ENCODE peak calls at places on chromosome 17, in ten cellular contexts. N is MCF 10A, T is upper lobe of right lung, D is uterus, W is lower leg skin, L is H9, U is NB4, H is heart left ventricle, F is progenitor cell of endocrine pancreas, J is IMR-90. Q is an unnamed sample.
A peak's percentile ranks its signal among the peaks of the same experiment; 100 is the strongest.

GRCh38 chr17:50533720-50534148 is 1.2 kb downstream of the EPN3 start:
- DNase-seq in N (no peak), H (peak; percentile 70), J (peak; percentile 33), D (peak; percentile 75), W (no peak), F (no peak), L (no peak), T (no peak), U (no peak), Q (no peak)

GRCh38 chr17:70613681-70614080 is 444.3 kb downstream of the KCNJ2 start:
- DNase-seq in D (no peak), N (no peak), W (no peak), L (no peak), J (no peak), T (no peak), H (no peak), F (no peak), U (no peak), Q (no peak)

GRCh38 chr17:50100921-50101345 is 5.8 kb downstream of the PDK2 start:
- DNase-seq in N (no peak), W (no peak), H (no peak), T (no peak), D (no peak), L (peak; percentile 62), U (no peak), J (peak; percentile 34), F (no peak), Q (no peak)

GRCh38 chr17:57879437-57880085 is 29.7 kb upstream of the MRPS23 start:
- DNase-seq in L (peak; percentile 71), U (no peak), N (no peak), T (no peak), H (no peak), J (no peak), D (no peak), F (no peak), W (no peak), Q (no peak)

GRCh38 chr17:56319531-56319930 is 166.3 kb downstream of the ANKFN1 start:
- DNase-seq in J (peak; percentile 70), H (no peak), F (no peak), L (no peak), U (peak; percentile 76), W (no peak), D (no peak), T (no peak), N (peak; percentile 68), Q (no peak)

GRCh38 chr17:77842906-77843249 is 115.6 kb upstream of the TNRC6C start:
- DNase-seq in T (no peak), D (no peak), U (no peak), H (peak; percentile 7), F (no peak), J (no peak), L (no peak), W (no peak), N (no peak), Q (no peak)

GRCh38 chr17:18992454-18993130 is 12.0 kb downstream of the FAM83G start:
- DNase-seq in H (no peak), U (no peak), D (no peak), J (no peak), F (no peak), W (no peak), L (no peak), N (no peak), T (peak; percentile 81), Q (no peak)

GRCh38 chr17:82598256-82599011 is 49.8 kb downstream of the WDR45B start:
- DNase-seq in W (no peak), F (no peak), D (no peak), T (no peak), L (no peak), N (no peak), H (no peak), U (no peak), J (peak; percentile 56), Q (no peak)

GRCh38 chr17:61400786-61401279 is 1.2 kb downstream of the TBX2 start:
- DNase-seq in N (no peak), U (no peak), W (no peak), L (no peak), H (no peak), J (no peak), F (no peak), T (peak; percentile 62), D (no peak), Q (no peak)
- TF ChIP-seq CTCF in N (no peak), U (no peak), W (no peak), L (no peak), H (no peak), J (no peak), F (no peak), T (no peak), D (no peak), Q (no peak)

GRCh38 chr17:72749119-72749572 is 343.3 kb downstream of the SLC39A11 start:
- DNase-seq in H (no peak), U (no peak), N (no peak), W (no peak), D (no peak), T (no peak), J (no peak), F (no peak), L (no peak), Q (no peak)

GRCh38 chr17:72747416-72747815 is 345.1 kb downstream of the SLC39A11 start:
- DNase-seq in H (no peak), U (no peak), D (no peak), J (no peak), W (no peak), L (no peak), T (no peak), N (no peak), F (no peak), Q (no peak)

GRCh38 chr17:72756256-72756655 is 336.2 kb downstream of the SLC39A11 start:
- DNase-seq in D (no peak), J (no peak), U (no peak), T (no peak), N (no peak), L (no peak), H (no peak), W (no peak), F (no peak), Q (no peak)

GRCh38 chr17:72754513-72754912 is 338.0 kb downstream of the SLC39A11 start:
- DNase-seq in N (no peak), D (no peak), J (peak; percentile 11), W (no peak), H (no peak), L (no peak), U (no peak), T (no peak), F (no peak), Q (no peak)

GRCh38 chr17:72751746-72752145 is 340.7 kb downstream of the SLC39A11 start:
- DNase-seq in T (no peak), U (no peak), D (no peak), H (no peak), W (no peak), J (no peak), F (no peak), N (peak; percentile 13), L (no peak), Q (no peak)
- TF ChIP-seq CTCF in T (no peak), U (no peak), D (no peak), H (no peak), W (no peak), J (no peak), F (no peak), N (no peak), L (no peak), Q (no peak)

GRCh38 chr17:4944163-4944553 is 4.1 kb downstream of the RNF167 start:
- DNase-seq in D (no peak), J (no peak), U (peak; percentile 83), N (no peak), W (no peak), F (no peak), T (no peak), H (no peak), L (peak; percentile 42), Q (no peak)

GRCh38 chr17:4945944-4946280 is 2.4 kb downstream of the PFN1 start:
- DNase-seq in D (no peak), J (no peak), U (no peak), T (no peak), H (no peak), N (peak; percentile 26), F (no peak), L (no peak), W (no peak), Q (no peak)

GRCh38 chr17:4944554-4945175 is 3.7 kb downstream of the PFN1 start:
- DNase-seq in N (no peak), F (no peak), L (peak; percentile 44), T (no peak), H (no peak), W (no peak), D (no peak), J (no peak), U (no peak), Q (no peak)

GRCh38 chr17:4946312-4946976 is 1.9 kb downstream of the PFN1 start:
- DNase-seq in N (no peak), U (peak; percentile 21), W (no peak), J (no peak), F (no peak), H (no peak), L (no peak), T (no peak), D (no peak), Q (no peak)

DNA sequence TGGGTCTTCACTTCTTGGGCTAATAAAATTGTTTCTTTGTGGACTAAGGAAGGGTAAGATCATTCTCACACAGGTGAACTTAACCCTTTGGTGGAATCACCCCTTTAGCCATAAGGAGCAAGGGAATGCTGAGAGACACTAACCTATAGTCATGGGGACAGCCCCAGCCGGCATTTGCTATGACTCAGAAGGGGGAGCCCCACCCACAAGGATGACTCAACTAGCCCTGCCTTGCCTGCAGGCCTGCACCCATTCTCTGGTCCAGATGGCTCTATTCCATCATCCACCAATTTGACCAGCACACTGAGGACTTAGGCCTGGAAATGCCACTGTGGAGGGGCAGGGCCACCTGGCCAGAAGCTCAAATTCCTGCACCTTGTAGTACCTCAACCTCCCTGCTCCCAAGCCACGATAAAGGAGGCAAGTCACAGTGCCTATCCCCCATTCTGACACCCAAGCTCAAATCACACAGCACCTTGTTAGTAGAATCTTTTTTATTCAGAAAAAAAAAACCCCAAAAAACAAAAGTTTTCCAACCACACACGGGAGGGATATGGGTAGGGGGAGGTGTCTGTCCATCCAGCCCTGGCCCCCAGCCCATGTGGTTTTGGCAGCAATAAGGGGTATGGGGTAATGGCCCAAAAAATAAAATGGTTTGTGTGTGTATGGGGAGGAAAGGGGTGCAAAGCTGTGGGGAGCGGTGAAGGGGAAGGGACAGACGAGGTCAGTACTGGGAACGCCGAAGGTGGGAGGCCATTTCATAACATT is 3.0 kb downstream of the PFN1 start:
- DNase-seq in D (peak; percentile 79), J (peak; percentile 93), U (peak; percentile 83), T (peak; percentile 75), W (peak; percentile 96), N (peak; percentile 96), H (peak; percentile 89), L (peak; percentile 80), F (no peak), Q (peak; percentile 92)
- TF ChIP-seq CTCF in D (no peak), J (no peak), U (no peak), T (no peak), W (no peak), N (no peak), H (no peak), L (no peak), F (no peak), Q (no peak)

GRCh38 chr17:28130455-28130854 is 88.0 kb downstream of the NLK start:
- DNase-seq in D (no peak), N (no peak), L (no peak), J (no peak), H (no peak), F (no peak), U (no peak), W (no peak), T (no peak), Q (no peak)

GRCh38 chr17:28131592-28131991 is 89.1 kb downstream of the NLK start:
- DNase-seq in L (no peak), U (no peak), T (no peak), D (no peak), W (no peak), H (no peak), N (no peak), J (peak; percentile 70), F (no peak), Q (no peak)

GRCh38 chr17:28133562-28133970 is 91.1 kb downstream of the NLK start:
- DNase-seq in L (no peak), T (no peak), U (no peak), N (peak; percentile 3), D (no peak), W (no peak), J (peak; percentile 89), F (no peak), H (no peak), Q (no peak)
- TF ChIP-seq CTCF in L (no peak), T (no peak), U (no peak), N (no peak), D (no peak), W (no peak), J (no peak), F (no peak), H (no peak), Q (no peak)

Q was measured in CD14-positive monocyte.